ENCODE peak calls at places on chromosomes 3 and 15, in four cellular contexts. S is SK-N-SH, M is HCT116, Q is K562. Z is an unnamed sample. For H3K36me3 and H3K4me1, the result is how much of the 10 kb centered on the place peaks cover.

GRCh38 chr15:44712108-44713005 is 1.0 kb downstream of the B2M start:
- DNase-seq in M (peak), S (peak), Q (peak), Z (no peak)

GRCh38 chr15:58472221-58472620 is 40.4 kb downstream of the LIPC start:
- DNase-seq in Q (no peak), S (no peak), M (no peak), Z (no peak)

GRCh38 chr3:43001094-43001553 is 22.0 kb downstream of the GASK1A start:
- DNase-seq in M (no peak), Q (no peak), S (no peak), Z (no peak)

GRCh38 chr15:43105077-43105769 is 615 bp downstream of the UBR1 start:
- DNase-seq in Q (peak), S (peak), M (no peak), Z (no peak)

GRCh38 chr3:46500631-46501377 is 3.0 kb downstream of the RTP3 start:
- DNase-seq in S (no peak), Q (no peak), M (no peak), Z (no peak)

GRCh38 chr3:24343084-24343783 is 151.4 kb downstream of the THRB start:
- DNase-seq in Q (no peak), S (no peak), M (no peak), Z (no peak)

GRCh38 chr15:100090411-100090810 is 251.4 kb downstream of the ADAMTS17 start:
- DNase-seq in M (no peak), Q (no peak), S (no peak), Z (no peak)

GRCh38 chr3:119395923-119396358 is 67.5 kb downstream of the TMEM39A start:
- DNase-seq in Q (no peak), S (no peak), M (no peak), Z (no peak)

GRCh38 chr3:140585828-140586227 is 92.0 kb upstream of the TRIM42 start:
- DNase-seq in Q (no peak), S (no peak), M (no peak), Z (no peak)

GRCh38 chr15:73232771-73233170 is 136.0 kb downstream of the HCN4 start:
- DNase-seq in Q (no peak), S (no peak), M (no peak), Z (no peak)

GRCh38 chr3:20043398-20043797 is 3.2 kb downstream of the KAT2B start:
- DNase-seq in S (no peak), Q (no peak), M (no peak), Z (no peak)

GRCh38 chr3:187739125-187739560 is 6.1 kb downstream of the BCL6 start:
- DNase-seq in Q (no peak), S (no peak), M (no peak), Z (no peak)

GRCh38 chr15:56923174-56923579 is 4.7 kb downstream of the TCF12 start:
- DNase-seq in Q (no peak), M (no peak), S (no peak), Z (no peak)

GRCh38 chr15:92097473-92098178 is 244.1 kb downstream of the SLCO3A1 start:
- DNase-seq in Q (peak), M (peak), S (peak), Z (peak)

GRCh38 chr15:94910166-94910565 is 678.8 kb downstream of the MCTP2 start:
- DNase-seq in S (no peak), M (no peak), Q (no peak), Z (no peak)

GRCh38 chr3:129665024-129665768 is 58.7 kb upstream of the PLXND1 start:
- DNase-seq in Q (no peak), M (no peak), S (no peak), Z (no peak)

GRCh38 chr3:36494461-36495109 is 114.3 kb downstream of the STAC start:
- DNase-seq in Q (no peak), S (peak), M (no peak), Z (no peak)

GRCh38 chr3:129446926-129447325 is 6.9 kb downstream of the IFT122 start:
- DNase-seq in M (no peak), S (no peak), Q (no peak), Z (no peak)

GRCh38 chr3:125478321-125478720 is 41.7 kb downstream of the SNX4 start:
- DNase-seq in M (no peak), S (no peak), Q (no peak), Z (no peak)

GRCh38 chr3:9994086-9994844 is 7.6 kb upstream of the EMC3 start:
- DNase-seq in S (no peak), M (no peak), Q (no peak), Z (no peak)

GRCh38 chr3:41346698-41347097 is 147.4 kb downstream of the CTNNB1 start:
- DNase-seq in Q (no peak), S (no peak), M (no peak), Z (no peak)

GRCh38 chr3:157081681-157082210 is 78.2 kb downstream of the CCNL1 start:
- DNase-seq in Q (peak), S (peak), M (peak), Z (peak)

GRCh38 chr3:103083848-103084631 is 649.2 kb downstream of the ZPLD1 start:
- DNase-seq in Q (no peak), M (no peak), S (no peak), Z (no peak)

GRCh38 chr15:68365140-68365745 is 66.7 kb downstream of the ITGA11 start:
- DNase-seq in S (no peak), Q (no peak), M (no peak), Z (no peak)

GRCh38 chr3:115537669-115538068 is 85.6 kb upstream of the GAP43 start:
- DNase-seq in S (no peak), M (no peak), Q (no peak), Z (no peak)

GRCh38 chr15:75733761-75734651 is 21.4 kb upstream of the CSPG4 start:
- DNase-seq in S (no peak), M (no peak), Q (no peak), Z (no peak)

GRCh38 chr3:114450008-114450596 is 156.3 kb downstream of the TIGIT start:
- DNase-seq in Q (no peak), M (no peak), S (no peak), Z (no peak)

GRCh38 chr3:142896201-142896755 is 7.4 kb upstream of the PCOLCE2 start:
- DNase-seq in M (no peak), Q (no peak), S (no peak), Z (no peak)

GRCh38 chr3:32310336-32310735 is 71.9 kb downstream of the CMTM8 start:
- DNase-seq in M (no peak), S (no peak), Q (no peak), Z (no peak)

GRCh38 chr15:74202461-74203401 is at the start of gene STRA6:
- DNase-seq in Q (peak), S (peak), M (no peak), Z (peak)

GRCh38 chr15:101026686-101027272 is 107.6 kb downstream of the LRRK1 start:
- DNase-seq in S (no peak), M (no peak), Q (no peak), Z (no peak)

GRCh38 chr3:58325525-58325992 is 7.1 kb upstream of the PXK start:
- DNase-seq in Q (no peak), M (no peak), S (no peak), Z (no peak)
- H3K36me3 ChIP-seq in Q (under half), M (under half), S (under half), Z (under half)

GRCh38 chr3:30630238-30631030 is 24.0 kb downstream of the TGFBR2 start:
- DNase-seq in M (no peak), Q (no peak), S (no peak), Z (no peak)

GRCh38 chr3:30628188-30628930 is 22.0 kb downstream of the TGFBR2 start:
- DNase-seq in S (no peak), Q (no peak), M (no peak), Z (peak)

GRCh38 chr3:30628931-30629590 is 22.7 kb downstream of the TGFBR2 start:
- DNase-seq in Q (no peak), M (no peak), S (no peak), Z (no peak)

GRCh38 chr3:30631237-30631961 is 25.0 kb downstream of the TGFBR2 start:
- DNase-seq in Q (no peak), M (peak), S (no peak), Z (no peak)

GRCh38 chr3:30629736-30630135 is 23.3 kb downstream of the TGFBR2 start:
- DNase-seq in Q (no peak), M (no peak), S (no peak), Z (no peak)
- H3K4me1 ChIP-seq in Q (under half), M (half or more), S (half or more), Z (under half)

GRCh38 chr3:175310046-175310445 is 450.9 kb downstream of the NAALADL2 start:
- DNase-seq in M (no peak), S (no peak), Q (no peak), Z (no peak)
- TF ChIP-seq YY1 in M (no peak), S (no peak), Q (no peak), Z (no peak)

DNA sequence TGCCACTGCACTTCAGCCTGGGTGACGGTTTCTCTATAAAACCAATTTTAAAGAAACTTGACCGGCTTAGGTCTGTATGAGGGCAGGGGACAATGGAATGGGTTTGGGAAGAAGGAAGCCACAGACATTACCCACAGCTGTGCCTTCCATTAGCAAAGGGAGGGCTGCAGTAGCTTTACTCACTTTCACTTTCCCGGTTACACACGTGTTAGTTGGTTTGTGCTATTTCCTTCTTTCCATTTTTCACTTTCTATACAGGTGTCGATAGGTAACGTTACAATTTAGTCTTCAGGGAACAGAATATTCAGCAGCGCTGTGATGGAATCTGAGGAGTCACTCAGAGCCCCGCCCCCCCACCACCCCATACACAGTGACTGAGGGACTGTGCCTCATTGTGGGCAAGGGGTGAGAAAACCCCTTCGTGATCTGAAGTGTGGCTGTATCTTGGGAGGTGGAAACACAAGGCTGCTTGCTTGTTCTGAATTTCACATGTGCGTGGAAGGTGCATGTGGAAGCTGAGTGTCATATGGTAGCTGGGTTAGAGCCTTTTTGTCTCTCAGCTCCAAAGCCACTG is 44.8 kb upstream of the RPL32 start:
- DNase-seq in M (no peak), S (no peak), Q (no peak), Z (no peak)
- H3K36me3 ChIP-seq in M (under half), S (under half), Q (under half), Z (under half)

Z was measured in NT2/D1.